ENCODE peak calls at places on chromosomes 5 and 9, in eight cellular contexts. A, F, G, L, B, J, U and D are unnamed samples.

GRCh38 chr5:87311400-87312279 is 44.0 kb downstream of the RASA1 start:
- DNase-seq in A (no peak), F (peak), G (no peak), L (no peak), B (no peak), J (no peak), U (peak), D (no peak)

GRCh38 chr5:90473321-90474234 is 993 bp downstream of the MBLAC2 start:
- DNase-seq in A (peak), F (peak), G (no peak), L (peak), B (peak), J (peak), U (peak), D (peak)

GRCh38 chr5:42858031-42858643 is 46.4 kb upstream of the SELENOP start:
- DNase-seq in A (no peak), F (no peak), G (no peak), L (peak), B (no peak), J (no peak), U (peak), D (no peak)

GRCh38 chr5:124599048-124599973 is 147.1 kb downstream of the ZNF608 start:
- DNase-seq in A (peak), F (peak), G (no peak), L (peak), B (peak), J (no peak), U (peak), D (no peak)

GRCh38 chr9:128887914-128888350 is 6.0 kb downstream of the LRRC8A start:
- DNase-seq in A (no peak), F (no peak), G (no peak), L (no peak), B (no peak), J (no peak), U (no peak), D (no peak)

GRCh38 chr5:29697786-29698414 is 1495.6 kb upstream of the CDH6 start:
- DNase-seq in A (peak), F (peak), G (no peak), L (peak), B (no peak), J (no peak), U (no peak), D (no peak)

GRCh38 chr9:30198463-30199309 is 2185.8 kb upstream of the ACO1 start:
- DNase-seq in A (no peak), F (no peak), G (no peak), L (no peak), B (no peak), J (no peak), U (no peak), D (no peak)

GRCh38 chr5:96648598-96648997 is 13.6 kb upstream of the CAST start:
- DNase-seq in A (no peak), F (no peak), G (no peak), L (peak), B (no peak), J (no peak), U (peak), D (no peak)

GRCh38 chr5:64384761-64385160 is 121.1 kb upstream of the RGS7BP start:
- DNase-seq in A (peak), F (peak), G (no peak), L (peak), B (no peak), J (no peak), U (no peak), D (no peak)

GRCh38 chr9:6538666-6539071 is 106.9 kb downstream of the GLDC start:
- DNase-seq in A (no peak), F (no peak), G (no peak), L (no peak), B (no peak), J (no peak), U (peak), D (no peak)

GRCh38 chr5:179313849-179314521 is 31.3 kb downstream of the ADAMTS2 start:
- DNase-seq in A (no peak), F (no peak), G (peak), L (no peak), B (peak), J (no peak), U (peak), D (peak)

GRCh38 chr5:38940230-38940858 is 94.5 kb downstream of the OSMR start:
- DNase-seq in A (no peak), F (no peak), G (no peak), L (no peak), B (no peak), J (no peak), U (no peak), D (no peak)

GRCh38 chr9:94084314-94084713 is at the start of gene PTPDC1:
- DNase-seq in A (peak), F (peak), G (peak), L (no peak), B (peak), J (no peak), U (peak), D (no peak)

GRCh38 chr5:141484499-141485304 is at the start of gene PCDHGC4:
- DNase-seq in A (no peak), F (no peak), G (no peak), L (no peak), B (no peak), J (no peak), U (peak), D (no peak)

GRCh38 chr5:111737716-111738115 is 19.3 kb downstream of the NREP start:
- DNase-seq in A (no peak), F (no peak), G (no peak), L (peak), B (no peak), J (no peak), U (peak), D (no peak)

GRCh38 chr5:171162602-171163001 is 146.4 kb upstream of the TLX3 start:
- DNase-seq in A (peak), F (no peak), G (no peak), L (peak), B (no peak), J (no peak), U (peak), D (no peak)

GRCh38 chr9:75855509-75855908 is 35.0 kb upstream of the PCSK5 start:
- DNase-seq in A (peak), F (peak), G (no peak), L (peak), B (no peak), J (no peak), U (peak), D (no peak)

GRCh38 chr5:138874771-138875628 is at the start of gene LRRTM2:
- DNase-seq in A (no peak), F (no peak), G (peak), L (no peak), B (no peak), J (no peak), U (peak), D (no peak)

DNA sequence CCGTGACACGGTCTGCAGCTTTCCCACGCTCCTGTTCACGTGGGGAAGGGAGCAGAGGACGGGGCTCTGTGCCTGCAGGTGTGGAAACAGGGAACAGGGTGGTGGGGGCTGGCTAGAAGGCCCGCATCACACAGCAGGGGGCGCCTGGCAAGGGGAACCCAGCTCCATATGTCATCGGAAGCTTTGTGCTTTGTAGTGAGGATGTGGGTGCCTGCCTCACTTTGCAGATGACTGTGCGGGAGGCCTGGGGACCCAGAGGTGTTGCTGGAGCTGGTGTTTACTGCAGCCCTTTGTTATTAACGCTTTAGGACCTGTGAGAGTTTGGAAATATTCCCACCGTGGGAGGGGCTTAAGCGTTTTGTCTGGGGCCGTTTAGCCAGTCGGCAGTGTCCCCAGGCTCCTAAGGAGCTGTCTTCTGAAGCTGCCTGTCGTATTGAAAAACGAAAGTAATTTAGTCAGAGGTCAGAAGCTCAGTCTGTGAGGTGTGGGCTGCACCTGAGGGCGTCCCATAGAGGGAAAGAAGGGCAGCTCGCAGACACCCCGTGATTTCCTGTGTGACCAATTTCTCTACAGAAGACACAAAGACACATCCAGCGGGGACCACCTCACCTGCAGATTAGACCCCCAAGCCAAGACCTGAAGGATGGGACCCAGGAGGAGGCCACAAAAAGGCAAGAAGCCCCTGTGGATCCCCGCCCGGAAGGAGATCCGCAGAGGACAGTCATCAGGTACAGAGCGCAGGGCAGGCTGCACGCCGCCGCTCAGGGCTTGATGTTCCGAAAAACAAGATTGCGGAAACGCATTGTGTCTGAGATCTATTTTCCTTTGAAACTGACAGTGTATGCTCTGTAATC is 9.1 kb downstream of the MAN1B1 start:
- DNase-seq in A (no peak), F (no peak), G (no peak), L (no peak), B (peak), J (peak), U (no peak), D (no peak)
- H3K27ac ChIP-seq in A (no peak), F (no peak), G (no peak), L (no peak), B (no peak), J (peak), U (no peak), D (no peak)

GRCh38 chr5:157271740-157272271 is 5.9 kb downstream of the CYFIP2 start:
- DNase-seq in A (no peak), F (no peak), G (no peak), L (no peak), B (no peak), J (peak), U (no peak), D (no peak)
- H3K27ac ChIP-seq in A (no peak), F (no peak), G (no peak), L (no peak), B (peak), J (peak), U (no peak), D (no peak)

GRCh38 chr5:158876263-158876942 is 223.3 kb downstream of the EBF1 start:
- DNase-seq in A (no peak), F (no peak), G (no peak), L (no peak), B (no peak), J (no peak), U (peak), D (no peak)
- H3K27ac ChIP-seq in A (no peak), F (no peak), G (no peak), L (no peak), B (peak), J (no peak), U (no peak), D (peak)

GRCh38 chr9:98222885-98223640 is 30.6 kb upstream of the CORO2A start:
- DNase-seq in A (peak), F (peak), G (peak), L (peak), B (no peak), J (no peak), U (peak), D (no peak)
- H3K27ac ChIP-seq in A (peak), F (peak), G (peak), L (peak), B (no peak), J (no peak), U (peak), D (no peak)

GRCh38 chr9:92974161-92974661 is 26.9 kb downstream of the FGD3 start:
- DNase-seq in A (no peak), F (peak), G (no peak), L (peak), B (no peak), J (no peak), U (no peak), D (no peak)
- H3K27ac ChIP-seq in A (no peak), F (peak), G (no peak), L (peak), B (no peak), J (peak), U (no peak), D (no peak)

DNA sequence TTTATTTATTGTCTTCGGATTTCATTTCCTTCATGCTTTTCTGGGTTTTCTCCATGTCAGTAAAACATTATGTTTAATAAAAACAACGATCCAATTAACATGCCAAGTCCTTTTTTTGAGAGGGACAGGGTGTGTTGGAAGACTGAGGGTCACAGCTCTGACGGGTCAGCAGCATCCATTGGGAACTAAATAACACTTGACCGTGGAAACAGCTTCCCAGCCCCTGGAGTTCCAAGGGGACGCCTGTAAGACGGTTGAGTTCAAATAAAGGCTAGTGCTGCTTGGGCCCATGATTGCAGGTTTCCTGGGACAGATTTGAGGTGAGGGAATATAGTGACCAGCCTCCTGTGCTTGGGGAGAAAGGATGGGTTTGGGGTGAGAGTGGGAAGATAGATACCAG is 30.4 kb upstream of the NEURL1B start:
- DNase-seq in A (no peak), F (no peak), G (no peak), L (no peak), B (no peak), J (no peak), U (no peak), D (no peak)
- H3K27ac ChIP-seq in A (no peak), F (no peak), G (no peak), L (no peak), B (no peak), J (no peak), U (no peak), D (no peak)

DNA sequence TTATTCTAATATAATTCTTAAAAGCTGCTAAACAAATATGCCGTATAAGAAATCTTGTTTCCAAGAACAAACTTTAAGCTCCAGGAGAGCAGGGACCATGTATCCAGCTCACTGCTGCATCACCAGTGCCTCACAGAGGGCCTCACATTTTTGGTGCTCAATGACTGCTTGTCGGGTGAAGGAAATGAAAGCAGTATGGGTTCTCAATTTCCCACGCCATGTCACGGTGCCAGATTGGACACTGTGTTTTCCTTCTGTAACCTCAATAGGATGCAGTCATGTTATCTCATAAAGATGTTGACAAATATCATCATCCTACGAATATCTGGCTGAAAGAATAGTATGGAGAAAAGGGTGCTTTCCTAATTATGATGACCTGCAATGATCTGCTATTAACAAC is 64.7 kb downstream of the POU5F2 start:
- DNase-seq in A (no peak), F (no peak), G (no peak), L (no peak), B (no peak), J (no peak), U (no peak), D (no peak)
- H3K27ac ChIP-seq in A (no peak), F (no peak), G (no peak), L (no peak), B (no peak), J (no peak), U (no peak), D (no peak)

GRCh38 chr5:56460681-56461191 is 227.6 kb upstream of the ANKRD55 start:
- DNase-seq in A (no peak), F (peak), G (no peak), L (no peak), B (no peak), J (no peak), U (no peak), D (no peak)
- H3K27ac ChIP-seq in A (peak), F (peak), G (no peak), L (no peak), B (peak), J (no peak), U (no peak), D (no peak)

GRCh38 chr5:140365941-140366340 is 5.9 kb downstream of the SLC4A9 start:
- DNase-seq in A (no peak), F (no peak), G (no peak), L (no peak), B (no peak), J (no peak), U (no peak), D (no peak)

GRCh38 chr5:140365282-140365681 is 5.3 kb downstream of the SLC4A9 start:
- DNase-seq in A (no peak), F (no peak), G (no peak), L (peak), B (no peak), J (no peak), U (no peak), D (no peak)

GRCh38 chr5:140364472-140364765 is 4.4 kb downstream of the SLC4A9 start:
- DNase-seq in A (no peak), F (no peak), G (no peak), L (no peak), B (no peak), J (no peak), U (no peak), D (no peak)

GRCh38 chr5:140366770-140367630 is 7.0 kb downstream of the SLC4A9 start:
- DNase-seq in A (no peak), F (no peak), G (no peak), L (no peak), B (no peak), J (no peak), U (no peak), D (no peak)

DNA sequence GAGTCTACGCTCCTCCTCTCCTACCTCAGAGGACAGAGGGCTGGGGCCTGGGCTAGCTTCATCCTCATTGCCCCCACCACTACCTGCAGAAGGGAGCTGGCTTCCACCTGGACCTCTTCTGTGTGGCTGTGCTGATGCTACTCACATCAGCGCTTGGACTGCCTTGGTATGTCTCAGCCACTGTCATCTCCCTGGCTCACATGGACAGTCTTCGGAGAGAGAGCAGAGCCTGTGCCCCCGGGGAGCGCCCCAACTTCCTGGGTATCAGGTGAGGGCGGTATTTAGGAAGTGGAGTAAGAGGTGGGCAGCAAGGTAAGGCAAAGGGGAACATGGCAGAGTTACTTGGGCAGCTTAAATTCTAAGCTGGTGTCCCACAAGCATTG is 7.6 kb downstream of the SLC4A9 start:
- DNase-seq in A (no peak), F (no peak), G (no peak), L (no peak), B (no peak), J (no peak), U (no peak), D (no peak)
- H3K27ac ChIP-seq in A (no peak), F (no peak), G (no peak), L (no peak), B (no peak), J (no peak), U (no peak), D (no peak)